ENCODE peak calls at places on chromosomes 1 and 21, in ten cellular contexts. V is stomach, J is prostate gland, H is GM23338, W is HCT116, L is sigmoid colon, A is esophagus muscularis mucosa, B is H1, F is transverse colon, X is SK-N-SH. U is an unnamed sample.

GRCh38 chr1:55418625-55419024 is 203.5 kb upstream of the USP24 start:
- DNase-seq in F (no peak), A (peak; percentile 72), L (no peak), H (no peak), B (no peak), V (no peak), W (no peak), X (no peak), J (no peak), U (no peak)

GRCh38 chr1:53508991-53509663 is 49.9 kb downstream of the DMRTB1 start:
- DNase-seq in F (no peak), B (no peak), H (no peak), J (no peak), A (no peak), V (no peak), L (no peak), W (no peak), X (no peak), U (no peak)

GRCh38 chr1:10979483-10979920 is 33.0 kb upstream of the TARDBP start:
- DNase-seq in J (no peak), X (no peak), A (no peak), F (peak; percentile 42), W (no peak), L (peak; percentile 82), V (no peak), B (no peak), H (no peak), U (peak; percentile 87)

GRCh38 chr1:62589321-62589720 is 8.0 kb upstream of the ANGPTL3 start:
- DNase-seq in V (no peak), W (no peak), B (no peak), A (no peak), H (no peak), L (no peak), F (no peak), J (no peak), X (no peak), U (no peak)

GRCh38 chr1:7586031-7586941 is 184.8 kb upstream of the VAMP3 start:
- DNase-seq in F (no peak), V (peak; percentile 78), W (no peak), B (no peak), X (peak; percentile 61), L (peak; percentile 51), H (no peak), J (no peak), A (no peak), U (peak; percentile 49)

GRCh38 chr1:2416403-2416802 is 4.0 kb upstream of the PEX10 start:
- DNase-seq in F (peak; percentile 73), W (no peak), V (peak; percentile 38), B (no peak), J (peak; percentile 69), A (no peak), H (no peak), X (no peak), L (no peak), U (no peak)

GRCh38 chr1:218390625-218391024 is 45.5 kb downstream of the TGFB2 start:
- DNase-seq in B (no peak), F (no peak), J (no peak), A (no peak), L (no peak), W (no peak), H (no peak), X (peak; percentile 29), V (no peak), U (no peak)

GRCh38 chr1:209926045-209926444 is 12.0 kb upstream of the SYT14 start:
- DNase-seq in X (peak; percentile 61), B (no peak), V (no peak), J (no peak), L (no peak), A (no peak), F (no peak), W (no peak), H (no peak), U (no peak)

GRCh38 chr1:115158181-115158580 is 68.9 kb upstream of the TSPAN2 start:
- DNase-seq in A (peak; percentile 87), F (no peak), V (no peak), B (no peak), H (no peak), X (no peak), J (no peak), L (no peak), W (no peak), U (no peak)

GRCh38 chr1:61486783-61487505 is 238.0 kb downstream of the TM2D1 start:
- DNase-seq in A (no peak), H (no peak), J (no peak), F (no peak), L (no peak), X (peak; percentile 68), W (no peak), V (no peak), B (no peak), U (no peak)

GRCh38 chr1:54517536-54517935 is 30.5 kb upstream of the ACOT11 start:
- DNase-seq in X (no peak), L (no peak), J (no peak), F (no peak), A (no peak), V (no peak), H (no peak), W (no peak), B (no peak), U (no peak)

GRCh38 chr1:109595540-109595939 is 23.9 kb downstream of the GNAT2 start:
- DNase-seq in L (no peak), F (no peak), J (no peak), W (no peak), V (no peak), X (no peak), H (no peak), A (no peak), B (no peak), U (no peak)

GRCh38 chr1:30789388-30790255 is 32.0 kb upstream of the LAPTM5 start:
- DNase-seq in V (no peak), H (no peak), W (no peak), J (no peak), L (no peak), F (no peak), B (no peak), X (no peak), A (no peak), U (no peak)

GRCh38 chr21:17498586-17498985 is 14.3 kb upstream of the CXADR start:
- DNase-seq in H (no peak), B (no peak), A (no peak), L (no peak), V (no peak), W (no peak), J (peak; percentile 14), X (no peak), F (no peak), U (no peak)

GRCh38 chr1:233114159-233114558 is 163.7 kb downstream of the NTPCR start:
- DNase-seq in J (no peak), L (no peak), H (peak; percentile 25), V (no peak), W (peak; percentile 29), A (no peak), B (no peak), X (no peak), F (no peak), U (no peak)

GRCh38 chr1:184418955-184419733 is 32.3 kb downstream of the C1orf21 start:
- DNase-seq in W (no peak), F (no peak), B (no peak), L (no peak), V (no peak), A (no peak), X (no peak), H (no peak), J (no peak), U (no peak)

GRCh38 chr21:45102391-45102932 is 28.1 kb downstream of the ADARB1 start:
- DNase-seq in V (peak; percentile 38), A (no peak), W (peak; percentile 26), X (no peak), F (peak; percentile 35), H (peak; percentile 31), L (no peak), B (no peak), J (peak; percentile 48), U (no peak)
- TF ChIP-seq POLR2AphosphoS5 in V (no peak), A (peak; percentile 27), W (no peak), X (no peak), F (no peak), H (no peak), L (no peak), B (no peak), J (peak; percentile 83), U (no peak)

GRCh38 chr1:23573574-23574182 is 14.4 kb upstream of the ID3 start:
- DNase-seq in V (no peak), B (no peak), F (no peak), A (no peak), J (no peak), L (no peak), X (no peak), H (no peak), W (no peak), U (no peak)
- H3K4me1 ChIP-seq in V (peaks cover 45% of the 10 kb centered on the region), B (peaks cover 8% of the 10 kb centered on the region), F (peaks cover 22% of the 10 kb centered on the region), A (peaks cover 40% of the 10 kb centered on the region), J (peaks cover 6% of the 10 kb centered on the region), L (peaks cover 3% of the 10 kb centered on the region), X (peaks cover 36% of the 10 kb centered on the region), H (peaks cover 22% of the 10 kb centered on the region), W (peaks cover 17% of the 10 kb centered on the region), U (peaks cover 22% of the 10 kb centered on the region)

DNA sequence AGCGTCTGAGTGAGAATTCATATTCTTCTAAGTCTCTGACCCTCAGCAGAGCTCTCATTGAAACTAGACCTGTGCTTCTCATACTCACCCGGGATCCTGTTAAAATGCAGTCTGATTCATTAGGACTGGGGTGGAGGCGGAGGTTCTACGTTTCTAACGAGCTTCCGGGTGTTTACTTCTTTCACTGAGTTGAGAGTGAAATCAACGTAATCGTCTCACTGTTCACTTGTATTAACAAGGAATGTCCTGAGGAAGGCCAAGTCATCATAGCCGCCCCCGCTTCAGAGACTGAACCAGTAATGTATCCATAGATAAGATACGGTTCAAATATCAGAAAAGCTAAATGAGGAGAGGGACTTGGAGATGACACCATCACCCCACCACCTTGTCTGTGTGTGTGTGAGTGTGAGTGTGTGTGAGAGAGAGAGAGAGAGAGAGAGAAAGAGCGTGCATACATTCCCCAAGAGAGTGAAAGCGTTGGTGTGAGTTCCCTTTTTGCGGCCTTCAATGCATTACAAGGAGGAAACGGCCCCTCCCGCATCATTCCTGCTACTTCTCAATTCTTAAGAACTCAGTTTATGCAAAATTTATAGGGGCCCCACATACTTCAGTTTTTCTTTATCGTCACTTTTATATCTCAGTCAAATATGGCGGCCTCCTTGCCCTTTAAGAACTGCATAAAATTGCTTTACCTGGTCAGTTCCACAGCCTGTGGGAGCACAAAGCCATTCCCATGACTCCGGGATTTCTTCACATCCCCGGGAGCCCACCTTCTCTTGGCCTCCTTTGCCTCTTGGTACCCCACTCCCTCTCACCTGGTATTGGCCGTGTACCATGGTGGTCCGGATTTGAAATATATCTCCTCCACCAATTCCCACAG is 19.8 kb downstream of the KMO start:
- DNase-seq in A (no peak), B (no peak), J (no peak), W (no peak), H (no peak), X (no peak), V (no peak), F (peak; percentile 34), L (peak; percentile 68), U (no peak)
- TF ChIP-seq POLR2AphosphoS5 in A (no peak), B (no peak), J (no peak), W (no peak), H (no peak), X (no peak), V (no peak), F (no peak), L (no peak), U (no peak)

DNA sequence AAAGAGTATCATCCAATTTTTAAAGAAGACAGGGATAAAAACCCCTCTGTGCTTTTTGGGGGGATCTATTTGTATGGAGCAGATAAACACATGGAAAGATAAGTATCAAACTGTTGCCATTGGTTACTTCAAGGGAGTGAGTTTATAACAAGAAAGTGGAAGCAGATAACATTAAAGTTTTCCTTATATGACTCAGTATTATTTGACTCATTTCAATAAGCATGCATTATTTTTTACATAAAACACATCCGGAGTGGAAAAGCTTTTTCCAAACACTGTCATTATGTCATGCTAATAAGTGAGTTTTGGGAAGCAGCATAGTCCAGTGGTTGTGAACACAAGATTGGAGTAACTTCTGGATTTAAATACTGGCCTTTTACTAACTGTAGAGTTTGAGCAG is 452.2 kb downstream of the LTN1 start:
- DNase-seq in H (no peak), X (no peak), F (no peak), B (no peak), W (no peak), J (no peak), A (no peak), L (no peak), V (no peak), U (no peak)
- H3K4me1 ChIP-seq in H (peaks cover 7% of the 10 kb centered on the region), X (peaks cover 33% of the 10 kb centered on the region), F (no peaks in the 10 kb centered on the region), B (no peaks in the 10 kb centered on the region), W (no peaks in the 10 kb centered on the region), J (no peaks in the 10 kb centered on the region), A (no peaks in the 10 kb centered on the region), L (no peaks in the 10 kb centered on the region), V (no peaks in the 10 kb centered on the region), U (no peaks in the 10 kb centered on the region)